ENCODE peak calls at places on chromosomes 12 and 14, in four cellular contexts. K, R, E and B are unnamed samples.

GRCh38 chr14:55851961-55852360 is 266.2 kb upstream of the PELI2 start:
- DNase-seq in K (no peak), E (no peak), R (no peak), B (no peak)

GRCh38 chr12:49545815-49546214 is 7.0 kb downstream of the KCNH3 start:
- DNase-seq in E (no peak), K (no peak), R (no peak), B (peak; percentile 19)

GRCh38 chr12:4438834-4439596 is 6.6 kb downstream of the FGF6 start:
- DNase-seq in K (no peak), E (no peak), R (no peak), B (no peak)

GRCh38 chr12:1779783-1780182 is 40.6 kb upstream of the LRTM2 start:
- DNase-seq in E (no peak), R (no peak), K (no peak), B (no peak)

GRCh38 chr12:14986449-14986848 is 13.6 kb downstream of the PDE6H start:
- DNase-seq in K (no peak), R (no peak), E (no peak), B (no peak)

GRCh38 chr14:41607966-41608663 is 1.4 kb downstream of the LRFN5 start:
- DNase-seq in E (no peak), K (no peak), R (no peak), B (no peak)

GRCh38 chr12:85322715-85323114 is 42.7 kb downstream of the ALX1 start:
- DNase-seq in K (no peak), E (no peak), R (no peak), B (no peak)

GRCh38 chr12:123571343-123571813 is 13.0 kb upstream of the TMED2 start:
- DNase-seq in R (peak; percentile 61), E (peak; percentile 56), K (peak; percentile 33), B (peak; percentile 49)

GRCh38 chr12:104687823-104688573 is 231.2 kb downstream of the CHST11 start:
- DNase-seq in R (no peak), E (no peak), K (no peak), B (no peak)

GRCh38 chr12:111180830-111181726 is 187.8 kb downstream of the PHETA1 start:
- DNase-seq in E (no peak), R (peak; percentile 8), K (no peak), B (peak; percentile 83)

GRCh38 chr12:71594214-71594948 is 69.3 kb downstream of the ZFC3H1 start:
- DNase-seq in E (peak; percentile 16), R (peak; percentile 83), K (peak; percentile 10), B (peak; percentile 14)

DNA sequence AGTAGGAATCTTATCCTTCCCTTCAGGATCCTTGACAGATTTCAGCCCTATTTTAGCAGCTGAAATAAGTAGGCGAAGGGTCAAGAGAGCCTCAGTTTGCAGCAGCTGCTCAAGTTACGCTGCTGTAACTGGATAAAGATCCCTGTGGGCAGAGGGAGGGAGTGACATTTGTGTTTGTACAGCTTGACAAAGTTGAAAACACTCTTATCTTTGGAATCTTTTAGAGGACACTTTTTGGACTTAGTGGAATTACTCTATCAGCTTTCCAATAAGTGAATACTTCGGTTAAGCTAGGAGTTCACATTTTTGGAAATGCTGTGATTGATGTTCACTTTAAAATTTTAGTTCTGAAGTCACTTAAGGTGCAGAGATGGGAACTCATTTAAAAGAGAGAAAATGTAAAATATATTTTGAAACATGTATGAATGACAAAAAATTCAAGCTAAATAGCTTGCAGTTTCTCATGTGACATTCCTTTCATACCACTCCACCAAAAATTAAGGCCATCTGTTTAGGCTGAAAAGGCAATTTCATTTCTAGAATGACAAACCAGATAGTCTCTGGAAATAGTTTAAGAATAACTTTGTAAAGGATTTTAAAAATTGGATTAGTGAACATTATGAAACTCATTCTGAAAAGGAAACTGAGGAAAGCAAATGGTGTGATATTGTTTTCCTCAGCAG is 55.2 kb downstream of the SLC38A4 start:
- DNase-seq in R (no peak), K (no peak), E (peak; percentile 78), B (no peak)
- TF ChIP-seq ELF1 in R (no peak), K (no peak), E (no peak), B (no peak)

DNA sequence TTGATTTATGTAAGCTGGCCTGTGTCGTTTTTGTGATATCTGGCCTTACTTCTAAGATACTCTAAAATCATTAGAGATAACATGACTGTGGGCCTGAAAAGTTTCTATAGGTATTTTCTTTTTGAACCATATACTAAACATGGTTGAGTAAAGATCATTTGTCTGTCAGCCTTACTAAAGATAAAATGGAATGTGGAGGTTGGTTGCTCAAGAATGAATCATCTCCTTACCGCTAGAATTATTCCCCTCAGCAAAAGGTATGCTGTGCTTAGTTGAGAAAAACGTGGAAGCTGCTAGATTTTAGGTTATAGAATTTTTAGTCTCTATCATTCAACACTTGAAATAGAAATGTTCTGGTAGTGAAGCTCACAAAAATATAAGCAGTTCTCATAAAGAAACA is 407.3 kb downstream of the AEBP2 start:
- DNase-seq in R (no peak), E (no peak), K (no peak), B (no peak)
- TF ChIP-seq ELF1 in R (no peak), E (no peak), K (no peak), B (no peak)

DNA sequence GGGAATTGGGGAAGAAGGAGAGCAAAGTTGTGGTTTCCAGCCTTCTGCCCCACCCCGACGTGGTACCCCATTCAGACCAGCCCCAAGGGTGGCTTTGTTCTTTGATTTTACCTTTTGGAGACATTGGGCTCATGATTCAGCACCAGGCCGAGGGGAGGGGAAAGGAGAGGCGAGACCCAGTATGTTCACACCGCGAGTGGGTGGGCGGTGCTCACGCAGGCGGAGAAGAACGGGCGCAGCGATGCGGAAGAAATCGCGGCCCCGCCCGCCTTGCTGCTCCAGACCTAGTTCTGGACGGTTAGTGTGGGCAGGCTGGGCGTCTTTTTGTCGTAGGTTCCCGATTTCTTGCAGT is 960 bp downstream of the ATL1 start:
- DNase-seq in E (no peak), K (no peak), R (peak; percentile 20), B (peak; percentile 74)
- TF ChIP-seq ELF1 in E (no peak), K (peak; percentile 35), R (no peak), B (peak; percentile 87)

GRCh38 chr12:9731797-9732196 is 1.1 kb downstream of the CLECL1 start:
- DNase-seq in K (no peak), R (no peak), E (no peak), B (no peak)
- TF ChIP-seq ELF1 in K (no peak), R (no peak), E (no peak), B (no peak)

GRCh38 chr12:68638721-68639395 is 28.2 kb downstream of the RAP1B start:
- DNase-seq in R (no peak), K (no peak), E (no peak), B (no peak)
- TF ChIP-seq ELF1 in R (no peak), K (no peak), E (no peak), B (no peak)

GRCh38 chr14:64725879-64726584 is 21.8 kb downstream of the PLEKHG3 start:
- DNase-seq in K (no peak), R (no peak), E (no peak), B (no peak)

GRCh38 chr14:64727551-64728071 is 23.4 kb downstream of the PLEKHG3 start:
- DNase-seq in R (no peak), K (no peak), E (no peak), B (no peak)

GRCh38 chr14:64728106-64728505 is 23.9 kb downstream of the PLEKHG3 start:
- DNase-seq in K (no peak), E (no peak), R (no peak), B (no peak)

GRCh38 chr14:64725360-64725815 is 21.2 kb downstream of the PLEKHG3 start:
- DNase-seq in K (no peak), R (no peak), E (no peak), B (no peak)

GRCh38 chr14:64726585-64726890 is 22.3 kb downstream of the PLEKHG3 start:
- DNase-seq in E (no peak), K (peak; percentile 66), R (no peak), B (no peak)
- TF ChIP-seq ELF1 in E (no peak), K (no peak), R (no peak), B (no peak)

DNA sequence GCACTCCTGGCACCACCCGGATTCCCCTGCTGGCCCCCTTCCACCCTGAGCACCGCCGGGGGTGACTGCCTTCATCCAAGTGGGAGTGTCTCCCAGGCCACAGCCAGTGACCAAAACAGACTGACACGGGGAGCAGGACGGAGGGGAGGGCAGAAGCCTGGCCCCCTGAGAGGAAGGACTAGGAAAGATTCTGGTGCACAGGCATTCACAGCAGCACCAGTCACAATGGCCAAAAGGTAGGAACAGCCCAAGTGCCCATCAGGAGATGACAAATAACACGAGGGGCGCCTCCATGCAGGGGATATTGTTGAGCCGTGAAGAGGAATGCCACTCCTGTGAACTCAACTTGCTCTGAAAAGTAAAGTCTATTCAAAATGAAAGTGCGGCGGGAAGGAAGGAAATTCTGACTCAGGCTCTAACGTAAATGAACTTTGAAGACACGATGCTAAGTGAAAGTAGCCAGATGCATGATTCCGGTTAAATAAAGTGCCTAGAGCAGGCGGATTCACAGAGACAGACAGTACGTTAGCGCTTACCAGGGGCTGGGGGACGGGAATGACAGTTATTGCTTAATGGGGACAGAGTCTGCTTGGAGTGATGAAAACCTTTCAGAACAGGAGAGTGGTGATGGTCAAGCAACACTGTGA is 146.1 kb upstream of the NCOR2 start:
- DNase-seq in K (no peak), E (no peak), R (no peak), B (peak; percentile 63)
- TF ChIP-seq ELF1 in K (no peak), E (no peak), R (no peak), B (no peak)